ENCODE peak calls at places on chromosome 7, in five cellular contexts. One of them, this sample, is unnamed.

GRCh38 chr7:131328387-131329175 is 905 bp downstream of the MKLN1 start:
- DNase-seq in SK-N-SH: no peak
- DNase-seq in HepG2: no peak
- DNase-seq in K562: no peak
- DNase-seq in GM12878: no peak
- DNase-seq in this sample: no peak

GRCh38 chr7:101563933-101564777 is 64.9 kb downstream of the MYL10 start:
- DNase-seq in SK-N-SH: no peak
- DNase-seq in HepG2: no peak
- DNase-seq in K562: peak
- DNase-seq in GM12878: no peak
- DNase-seq in this sample: no peak

GRCh38 chr7:133781481-133782090 is 345.6 kb upstream of the LRGUK start:
- DNase-seq in SK-N-SH: peak
- DNase-seq in HepG2: no peak
- DNase-seq in K562: no peak
- DNase-seq in GM12878: no peak
- DNase-seq in this sample: no peak

GRCh38 chr7:87219545-87220025 is at the start of gene TMEM243:
- DNase-seq in SK-N-SH: peak
- DNase-seq in HepG2: peak
- DNase-seq in K562: peak
- DNase-seq in GM12878: peak
- DNase-seq in this sample: no peak

GRCh38 chr7:142459557-142459963 is 201.7 kb upstream of the PRSS58 start:
- DNase-seq in SK-N-SH: peak
- DNase-seq in HepG2: peak
- DNase-seq in K562: peak
- DNase-seq in GM12878: no peak
- DNase-seq in this sample: peak

GRCh38 chr7:37510043-37510634 is 61.5 kb upstream of the ELMO1 start:
- DNase-seq in SK-N-SH: peak
- DNase-seq in HepG2: peak
- DNase-seq in K562: peak
- DNase-seq in GM12878: no peak
- DNase-seq in this sample: no peak

GRCh38 chr7:115102738-115103137 is 180.8 kb downstream of the MDFIC start:
- DNase-seq in SK-N-SH: no peak
- DNase-seq in HepG2: no peak
- DNase-seq in K562: no peak
- DNase-seq in GM12878: no peak
- DNase-seq in this sample: no peak

GRCh38 chr7:84105582-84105981 is 89.0 kb downstream of the SEMA3A start:
- DNase-seq in SK-N-SH: no peak
- DNase-seq in HepG2: no peak
- DNase-seq in K562: no peak
- DNase-seq in GM12878: no peak
- DNase-seq in this sample: no peak

GRCh38 chr7:56375173-56375572 is 259.0 kb upstream of the NUPR2 start:
- DNase-seq in SK-N-SH: no peak
- DNase-seq in HepG2: no peak
- DNase-seq in K562: no peak
- DNase-seq in GM12878: no peak
- DNase-seq in this sample: no peak

GRCh38 chr7:142787783-142788182 is 17.0 kb downstream of the PRSS2 start:
- DNase-seq in SK-N-SH: no peak
- DNase-seq in HepG2: no peak
- DNase-seq in K562: no peak
- DNase-seq in GM12878: no peak
- DNase-seq in this sample: no peak

GRCh38 chr7:77330169-77330882 is 85.8 kb downstream of the GSAP start:
- DNase-seq in SK-N-SH: no peak
- DNase-seq in HepG2: no peak
- DNase-seq in K562: no peak
- DNase-seq in GM12878: peak
- DNase-seq in this sample: no peak

GRCh38 chr7:124603066-124603465 is 162.5 kb downstream of the GPR37 start:
- DNase-seq in SK-N-SH: no peak
- DNase-seq in HepG2: no peak
- DNase-seq in K562: no peak
- DNase-seq in GM12878: no peak
- DNase-seq in this sample: no peak

GRCh38 chr7:147894271-147894670 is 696.3 kb upstream of the C7orf33 start:
- DNase-seq in SK-N-SH: peak
- DNase-seq in HepG2: no peak
- DNase-seq in K562: no peak
- DNase-seq in GM12878: no peak
- DNase-seq in this sample: no peak

GRCh38 chr7:1762238-1762945 is 92.3 kb downstream of the ELFN1 start:
- DNase-seq in SK-N-SH: no peak
- DNase-seq in HepG2: no peak
- DNase-seq in K562: no peak
- DNase-seq in GM12878: no peak
- DNase-seq in this sample: no peak

GRCh38 chr7:23545493-23545892 is 13.7 kb upstream of the TRA2A start:
- DNase-seq in SK-N-SH: no peak
- DNase-seq in HepG2: no peak
- DNase-seq in K562: no peak
- DNase-seq in GM12878: no peak
- DNase-seq in this sample: no peak

GRCh38 chr7:41459623-41460256 is 243.2 kb downstream of the INHBA start:
- DNase-seq in SK-N-SH: no peak
- DNase-seq in HepG2: peak
- DNase-seq in K562: no peak
- DNase-seq in GM12878: no peak
- DNase-seq in this sample: no peak

GRCh38 chr7:22824760-22825159 is 2.1 kb upstream of the TOMM7 start:
- DNase-seq in SK-N-SH: no peak
- DNase-seq in HepG2: no peak
- DNase-seq in K562: no peak
- DNase-seq in GM12878: no peak
- DNase-seq in this sample: no peak

DNA sequence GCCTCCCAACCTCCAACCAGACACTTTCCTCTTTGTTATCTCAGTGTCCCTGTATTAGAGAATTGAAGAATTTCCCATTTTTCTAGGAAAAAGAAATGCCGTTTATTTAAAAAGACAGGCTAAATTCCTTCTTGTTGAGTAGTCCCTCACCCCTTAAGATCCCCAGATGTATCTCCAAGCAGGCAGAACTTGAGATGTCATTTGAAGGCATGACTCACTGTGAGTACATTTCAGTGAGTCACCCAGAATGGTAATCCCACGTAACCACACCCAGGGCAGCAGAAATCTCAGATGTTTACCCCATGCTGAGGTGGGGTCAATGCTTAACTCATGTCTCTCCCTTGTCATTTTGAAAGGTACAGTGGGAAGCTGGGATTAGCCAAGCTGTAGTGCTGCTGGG is 4.4 kb downstream of the ZNF655 start:
- DNase-seq in SK-N-SH: no peak
- DNase-seq in HepG2: peak
- DNase-seq in K562: peak
- DNase-seq in GM12878: no peak
- DNase-seq in this sample: peak
- TF ChIP-seq ZBTB33 in SK-N-SH: peak
- TF ChIP-seq ZBTB33 in HepG2: no peak
- TF ChIP-seq ZBTB33 in K562: no peak
- TF ChIP-seq ZBTB33 in GM12878: no peak
- TF ChIP-seq ZBTB33 in this sample: peak

GRCh38 chr7:24911213-24911603 is 68.8 kb downstream of the OSBPL3 start:
- DNase-seq in SK-N-SH: no peak
- DNase-seq in HepG2: no peak
- DNase-seq in K562: no peak
- DNase-seq in GM12878: peak
- DNase-seq in this sample: no peak
- TF ChIP-seq ZBTB33 in SK-N-SH: no peak
- TF ChIP-seq ZBTB33 in HepG2: no peak
- TF ChIP-seq ZBTB33 in K562: no peak
- TF ChIP-seq ZBTB33 in GM12878: no peak
- TF ChIP-seq ZBTB33 in this sample: no peak

GRCh38 chr7:82598958-82599357 is 155.4 kb upstream of the CACNA2D1 start:
- DNase-seq in SK-N-SH: no peak
- DNase-seq in HepG2: no peak
- DNase-seq in K562: no peak
- DNase-seq in GM12878: no peak
- DNase-seq in this sample: no peak

GRCh38 chr7:82592416-82592815 is 148.8 kb upstream of the CACNA2D1 start:
- DNase-seq in SK-N-SH: no peak
- DNase-seq in HepG2: no peak
- DNase-seq in K562: no peak
- DNase-seq in GM12878: no peak
- DNase-seq in this sample: no peak

GRCh38 chr7:82595176-82595575 is 151.6 kb upstream of the CACNA2D1 start:
- DNase-seq in SK-N-SH: no peak
- DNase-seq in HepG2: no peak
- DNase-seq in K562: no peak
- DNase-seq in GM12878: no peak
- DNase-seq in this sample: no peak

GRCh38 chr7:82593780-82594179 is 150.2 kb upstream of the CACNA2D1 start:
- DNase-seq in SK-N-SH: no peak
- DNase-seq in HepG2: no peak
- DNase-seq in K562: no peak
- DNase-seq in GM12878: no peak
- DNase-seq in this sample: no peak

DNA sequence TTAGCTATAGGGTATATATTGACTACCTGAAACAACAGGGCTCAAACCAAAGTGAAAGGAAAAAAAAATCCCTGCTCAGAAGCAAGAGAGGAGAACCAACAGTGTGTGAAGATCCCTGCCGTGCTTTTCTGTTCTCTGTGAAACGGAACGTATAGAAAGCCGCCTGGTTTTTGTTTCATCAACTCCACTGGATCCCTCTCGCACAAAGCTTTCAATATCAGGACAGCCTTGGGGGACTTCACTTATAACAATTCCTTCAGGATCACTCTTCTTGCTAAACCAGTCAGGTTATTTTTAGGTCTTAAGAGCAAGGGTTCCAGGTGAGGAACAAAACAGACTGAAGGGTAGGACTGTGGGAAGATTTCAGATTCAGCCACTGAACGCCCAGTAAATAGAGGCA is 151.1 kb upstream of the CACNA2D1 start:
- DNase-seq in SK-N-SH: no peak
- DNase-seq in HepG2: no peak
- DNase-seq in K562: no peak
- DNase-seq in GM12878: no peak
- DNase-seq in this sample: no peak
- TF ChIP-seq ZBTB33 in SK-N-SH: no peak
- TF ChIP-seq ZBTB33 in HepG2: no peak
- TF ChIP-seq ZBTB33 in K562: no peak
- TF ChIP-seq ZBTB33 in GM12878: no peak
- TF ChIP-seq ZBTB33 in this sample: no peak

GRCh38 chr7:27205325-27206280 is 5.7 kb upstream of the HOXA13 start:
- DNase-seq in SK-N-SH: no peak
- DNase-seq in HepG2: no peak
- DNase-seq in K562: no peak
- DNase-seq in GM12878: no peak
- DNase-seq in this sample: no peak
- TF ChIP-seq ZBTB33 in SK-N-SH: no peak
- TF ChIP-seq ZBTB33 in HepG2: no peak
- TF ChIP-seq ZBTB33 in K562: no peak
- TF ChIP-seq ZBTB33 in GM12878: no peak
- TF ChIP-seq ZBTB33 in this sample: no peak

GRCh38 chr7:121404348-121404747 is 8.2 kb upstream of the FAM3C start:
- DNase-seq in SK-N-SH: no peak
- DNase-seq in HepG2: no peak
- DNase-seq in K562: no peak
- DNase-seq in GM12878: no peak
- DNase-seq in this sample: no peak

GRCh38 chr7:121406866-121407439 is 10.8 kb upstream of the FAM3C start:
- DNase-seq in SK-N-SH: no peak
- DNase-seq in HepG2: peak
- DNase-seq in K562: no peak
- DNase-seq in GM12878: no peak
- DNase-seq in this sample: no peak

GRCh38 chr7:121410829-121411596 is 14.9 kb upstream of the FAM3C start:
- DNase-seq in SK-N-SH: no peak
- DNase-seq in HepG2: no peak
- DNase-seq in K562: no peak
- DNase-seq in GM12878: no peak
- DNase-seq in this sample: no peak

GRCh38 chr7:121401896-121402295 is 5.8 kb upstream of the FAM3C start:
- DNase-seq in SK-N-SH: no peak
- DNase-seq in HepG2: no peak
- DNase-seq in K562: no peak
- DNase-seq in GM12878: no peak
- DNase-seq in this sample: no peak

DNA sequence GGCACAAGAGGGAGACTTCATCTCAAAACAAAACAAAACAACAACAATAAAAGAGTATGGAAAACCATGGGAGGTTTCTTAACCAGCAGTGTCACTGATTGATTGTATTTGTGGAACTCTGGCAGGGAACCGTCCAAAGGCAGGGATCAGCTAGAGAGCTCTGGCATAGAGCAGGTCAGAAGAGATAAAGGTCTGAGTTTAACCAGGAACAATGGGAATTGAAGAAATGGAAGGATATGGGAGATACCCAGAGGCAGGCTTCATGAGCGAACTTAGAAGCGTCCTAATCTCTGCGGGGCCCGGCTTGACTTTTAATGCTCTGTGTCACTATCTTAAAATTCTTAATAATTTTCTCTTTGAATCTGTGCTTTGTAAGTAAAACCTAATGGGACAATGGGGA is 10.4 kb upstream of the FAM3C start:
- DNase-seq in SK-N-SH: no peak
- DNase-seq in HepG2: no peak
- DNase-seq in K562: no peak
- DNase-seq in GM12878: no peak
- DNase-seq in this sample: no peak
- TF ChIP-seq ZBTB33 in SK-N-SH: no peak
- TF ChIP-seq ZBTB33 in HepG2: no peak
- TF ChIP-seq ZBTB33 in K562: no peak
- TF ChIP-seq ZBTB33 in GM12878: no peak
- TF ChIP-seq ZBTB33 in this sample: no peak

DNA sequence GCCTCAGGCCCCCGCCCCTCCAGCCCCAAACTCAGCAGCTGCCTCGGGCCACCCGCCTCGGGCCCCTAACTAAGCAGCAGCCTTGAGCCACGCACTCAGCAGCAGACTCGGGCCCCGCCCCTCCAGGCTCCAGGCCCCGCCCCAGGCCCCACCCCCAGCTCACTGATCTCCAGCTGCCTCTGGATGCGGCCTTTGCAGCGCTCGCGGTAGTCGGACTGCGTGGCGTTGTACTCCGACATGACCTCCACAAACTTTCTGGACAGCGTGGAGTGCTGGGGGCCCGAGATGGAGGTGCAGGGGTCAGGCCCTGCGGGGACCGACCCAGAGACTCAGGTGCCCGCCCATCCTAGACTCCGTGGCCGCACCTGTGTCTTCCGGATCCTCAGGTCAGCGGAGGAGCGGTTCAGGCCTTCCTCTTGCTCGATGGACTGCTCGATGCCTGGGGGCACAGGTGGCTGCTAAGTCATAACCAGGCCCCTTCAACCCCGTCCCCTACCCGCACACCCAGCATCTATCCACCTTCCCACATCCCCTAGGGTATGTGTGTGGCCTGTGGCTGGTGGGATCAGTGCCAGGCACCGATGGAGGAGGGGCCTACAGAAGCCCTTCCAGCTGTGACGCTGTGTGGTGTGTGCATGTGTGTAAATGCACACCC is 15.4 kb downstream of the STX1A start:
- DNase-seq in SK-N-SH: peak
- DNase-seq in HepG2: no peak
- DNase-seq in K562: peak
- DNase-seq in GM12878: no peak
- DNase-seq in this sample: no peak
- TF ChIP-seq ZBTB33 in SK-N-SH: no peak
- TF ChIP-seq ZBTB33 in HepG2: no peak
- TF ChIP-seq ZBTB33 in K562: peak
- TF ChIP-seq ZBTB33 in GM12878: no peak
- TF ChIP-seq ZBTB33 in this sample: no peak

GRCh38 chr7:19677201-19677600 is 31.6 kb downstream of the POLR1F start:
- DNase-seq in SK-N-SH: no peak
- DNase-seq in HepG2: no peak
- DNase-seq in K562: no peak
- DNase-seq in GM12878: no peak
- DNase-seq in this sample: no peak
- TF ChIP-seq ZBTB33 in SK-N-SH: no peak
- TF ChIP-seq ZBTB33 in HepG2: no peak
- TF ChIP-seq ZBTB33 in K562: no peak
- TF ChIP-seq ZBTB33 in GM12878: no peak
- TF ChIP-seq ZBTB33 in this sample: no peak

This sample was measured in HCT116.